ENCODE peak calls at places on chromosomes 6 and 20, in four cellular contexts. G is HepG2, E is A549, R is K562. C is an unnamed sample.

GRCh38 chr20:4740774-4741431 is 19.2 kb downstream of the PRND start:
- DNase-seq in G (peak), E (peak), R (peak), C (peak)

GRCh38 chr20:41989935-41990635 is 371.9 kb upstream of the CHD6 start:
- DNase-seq in G (no peak), E (no peak), R (no peak), C (no peak)

GRCh38 chr20:45445805-45446562 is 23.6 kb upstream of the WFDC2 start:
- DNase-seq in G (peak), E (peak), R (peak), C (peak)

GRCh38 chr6:166076625-166077024 is 91.0 kb downstream of the TBXT start:
- DNase-seq in G (no peak), E (peak), R (no peak), C (peak)

GRCh38 chr6:117668736-117669135 is 6.5 kb upstream of the NUS1 start:
- DNase-seq in G (no peak), E (no peak), R (no peak), C (no peak)

GRCh38 chr6:82954937-82955577 is 110.6 kb downstream of the UBE3D start:
- DNase-seq in G (no peak), E (no peak), R (no peak), C (no peak)

GRCh38 chr20:15702161-15702560 is 871.1 kb downstream of the KIF16B start:
- DNase-seq in G (no peak), E (no peak), R (no peak), C (no peak)

GRCh38 chr20:53623454-53624206 is 30.0 kb upstream of the ZNF217 start:
- DNase-seq in G (peak), E (peak), R (peak), C (peak)

GRCh38 chr6:7617954-7618764 is 28.2 kb downstream of the SNRNP48 start:
- DNase-seq in G (no peak), E (no peak), R (no peak), C (no peak)

GRCh38 chr20:45153756-45154155 is 20.9 kb upstream of the PI3 start:
- DNase-seq in G (no peak), E (no peak), R (no peak), C (no peak)

GRCh38 chr6:168428863-168429262 is 12.1 kb upstream of the SMOC2 start:
- DNase-seq in G (no peak), E (no peak), R (no peak), C (no peak)

GRCh38 chr6:26027491-26028211 is 59.6 kb upstream of the HFE start:
- DNase-seq in G (no peak), E (no peak), R (no peak), C (no peak)

GRCh38 chr20:50278684-50279531 is 88.3 kb downstream of the CEBPB start:
- DNase-seq in G (peak), E (peak), R (peak), C (no peak)

GRCh38 chr20:18172379-18172778 is 34.7 kb downstream of the KAT14 start:
- DNase-seq in G (no peak), E (no peak), R (no peak), C (no peak)

GRCh38 chr6:159169557-159170332 is 545 bp downstream of the FNDC1 start:
- DNase-seq in G (no peak), E (peak), R (no peak), C (peak)

GRCh38 chr6:11750682-11751081 is 27.9 kb downstream of the ADTRP start:
- DNase-seq in G (no peak), E (no peak), R (no peak), C (no peak)

GRCh38 chr6:153503810-153504209 is 372.7 kb upstream of the RGS17 start:
- DNase-seq in G (peak), E (peak), R (no peak), C (peak)

GRCh38 chr6:45609141-45609638 is 231.5 kb upstream of the SUPT3H start:
- DNase-seq in G (no peak), E (no peak), R (no peak), C (no peak)

GRCh38 chr6:101762851-101763250 is 369.3 kb downstream of the GRIK2 start:
- DNase-seq in G (no peak), E (no peak), R (no peak), C (no peak)

GRCh38 chr6:76631641-76632040 is 559.2 kb upstream of the IMPG1 start:
- DNase-seq in G (no peak), E (no peak), R (no peak), C (no peak)

GRCh38 chr6:43670623-43670986 is 17.0 kb downstream of the MRPS18A start:
- DNase-seq in G (no peak), E (no peak), R (no peak), C (no peak)

GRCh38 chr6:11575408-11576033 is 38.0 kb downstream of the TMEM170B start:
- DNase-seq in G (peak), E (peak), R (peak), C (peak)

GRCh38 chr6:16514249-16514648 is 247.0 kb downstream of the ATXN1 start:
- DNase-seq in G (peak), E (peak), R (peak), C (no peak)

GRCh38 chr6:151286192-151286591 is 46.4 kb downstream of the AKAP12 start:
- DNase-seq in G (no peak), E (no peak), R (no peak), C (no peak)

GRCh38 chr6:92274588-92274987 is 1144.8 kb downstream of the EPHA7 start:
- DNase-seq in G (no peak), E (no peak), R (no peak), C (no peak)

GRCh38 chr20:2179233-2179580 is 77.6 kb downstream of the STK35 start:
- DNase-seq in G (no peak), E (no peak), R (no peak), C (no peak)

GRCh38 chr6:136550330-136551071 is at the start of gene MAP7:
- DNase-seq in G (no peak), E (peak), R (peak), C (peak)

GRCh38 chr6:849075-849506 is 156.2 kb upstream of the EXOC2 start:
- DNase-seq in G (no peak), E (no peak), R (no peak), C (no peak)

GRCh38 chr6:151240861-151241642 is 1.3 kb downstream of the AKAP12 start:
- DNase-seq in G (no peak), E (peak), R (no peak), C (peak)

GRCh38 chr20:46176744-46177378 is 58.7 kb downstream of the CD40 start:
- DNase-seq in G (no peak), E (no peak), R (no peak), C (no peak)

GRCh38 chr6:156900292-156900691 is 123.1 kb downstream of the ARID1B start:
- DNase-seq in G (no peak), E (no peak), R (no peak), C (no peak)

GRCh38 chr6:80457044-80457933 is 350.8 kb downstream of the BCKDHB start:
- DNase-seq in G (no peak), E (peak), R (no peak), C (no peak)

GRCh38 chr6:11847515-11848244 is 69.1 kb upstream of the ADTRP start:
- DNase-seq in G (no peak), E (no peak), R (no peak), C (no peak)

GRCh38 chr6:93182933-93183479 is 236.4 kb downstream of the EPHA7 start:
- DNase-seq in G (no peak), E (no peak), R (no peak), C (no peak)

GRCh38 chr6:166834049-166834448 is 122.3 kb downstream of the RNASET2 start:
- DNase-seq in G (no peak), E (no peak), R (no peak), C (no peak)

GRCh38 chr6:138691595-138692057 is 81.9 kb upstream of the CCDC28A start:
- DNase-seq in G (peak), E (peak), R (no peak), C (no peak)

GRCh38 chr6:168838000-168838399 is 397.0 kb downstream of the SMOC2 start:
- DNase-seq in G (no peak), E (no peak), R (no peak), C (no peak)

GRCh38 chr6:131875647-131876046 is 67.8 kb downstream of the ENPP1 start:
- DNase-seq in G (no peak), E (no peak), R (no peak), C (no peak)

GRCh38 chr6:75876152-75876551 is 127.1 kb downstream of the MYO6 start:
- DNase-seq in G (no peak), E (no peak), R (no peak), C (no peak)

DNA sequence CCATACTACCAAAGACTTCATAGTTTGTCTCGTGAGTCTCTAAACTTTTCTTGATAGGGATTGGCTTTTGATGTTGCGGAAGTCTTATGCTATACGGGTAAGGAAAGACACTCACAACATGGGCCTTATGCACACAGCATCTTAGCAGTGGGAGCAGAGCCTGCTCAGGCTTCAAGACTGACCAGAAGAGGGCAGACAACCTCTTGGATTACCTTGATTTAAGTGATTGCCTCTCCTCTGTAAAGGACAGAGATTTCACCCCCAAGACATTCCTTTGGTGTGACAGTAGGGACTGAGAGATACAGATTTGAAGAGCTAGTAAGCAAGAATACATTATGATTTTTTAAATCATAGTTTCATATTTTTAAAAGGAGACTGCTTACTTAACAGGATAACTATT is 71.0 kb upstream of the SAMD3 start:
- DNase-seq in G (peak), E (peak), R (peak), C (peak)
- TF ChIP-seq NR3C1 in G (no peak), E (no peak), R (no peak), C (no peak)

GRCh38 chr20:33830371-33830770 is 19.2 kb downstream of the CHMP4B start:
- DNase-seq in G (no peak), E (no peak), R (no peak), C (no peak)
- TF ChIP-seq NR3C1 in G (no peak), E (no peak), R (no peak), C (no peak)

GRCh38 chr6:14129572-14129971 is 12.0 kb downstream of the CD83 start:
- DNase-seq in G (peak), E (peak), R (peak), C (peak)
- TF ChIP-seq NR3C1 in G (no peak), E (no peak), R (no peak), C (no peak)

DNA sequence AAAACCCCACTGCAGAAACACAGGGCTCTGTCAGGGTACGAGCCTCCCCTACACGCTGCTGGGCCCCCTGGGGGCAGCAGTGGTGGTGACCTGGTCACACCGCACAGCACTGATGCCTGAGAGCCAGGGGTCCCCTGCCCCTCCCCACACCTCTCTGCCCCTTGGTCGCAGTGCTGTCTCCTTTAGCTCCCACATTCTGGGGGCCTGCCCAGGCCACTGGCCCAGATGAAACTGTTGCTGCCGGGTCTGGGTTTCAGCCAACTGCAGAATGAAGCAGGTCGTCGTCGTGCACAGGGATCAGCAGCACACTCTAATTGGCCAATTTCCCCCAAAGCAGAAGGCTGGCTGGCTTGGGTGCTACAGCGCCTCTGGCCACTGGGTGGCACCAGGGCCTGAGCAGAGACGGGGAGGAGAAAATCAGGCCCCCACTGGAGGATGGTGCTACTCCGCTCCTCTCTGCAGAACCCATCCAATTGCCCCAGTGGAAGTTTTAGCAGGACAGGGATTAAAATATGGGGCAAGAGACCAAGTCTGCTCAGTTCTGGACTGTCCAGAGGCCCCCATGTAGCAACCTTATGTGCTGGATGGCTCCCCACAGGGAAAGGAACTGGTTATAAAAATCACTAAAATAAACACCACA is 26.1 kb downstream of the DIDO1 start:
- DNase-seq in G (peak), E (peak), R (peak), C (peak)
- TF ChIP-seq NR3C1 in G (no peak), E (no peak), R (no peak), C (no peak)

GRCh38 chr6:41736207-41736710 is 851 bp upstream of the TFEB start:
- DNase-seq in G (no peak), E (no peak), R (peak), C (no peak)

GRCh38 chr6:41733707-41734665 is 1.4 kb downstream of the TFEB start:
- DNase-seq in G (peak), E (peak), R (peak), C (peak)

GRCh38 chr6:41733349-41733706 is 2.1 kb downstream of the TFEB start:
- DNase-seq in G (no peak), E (no peak), R (no peak), C (no peak)

GRCh38 chr6:41735427-41736206 is at the start of gene TFEB:
- DNase-seq in G (peak), E (peak), R (peak), C (peak)

GRCh38 chr6:41734666-41735426 is 562 bp downstream of the TFEB start:
- DNase-seq in G (peak), E (peak), R (peak), C (peak)
- TF ChIP-seq NR3C1 in G (no peak), E (no peak), R (no peak), C (no peak)

GRCh38 chr6:46756469-46757205 is 9.9 kb downstream of the ANKRD66 start:
- DNase-seq in G (no peak), E (no peak), R (no peak), C (no peak)
- TF ChIP-seq NR3C1 in G (no peak), E (no peak), R (no peak), C (no peak)

GRCh38 chr6:9360881-9361280 is 925.5 kb upstream of the SLC35B3 start:
- DNase-seq in G (no peak), E (no peak), R (no peak), C (no peak)
- TF ChIP-seq NR3C1 in G (no peak), E (no peak), R (no peak), C (no peak)